ENCODE peak calls at places on chromosomes 2 and 18, in five cellular contexts. G is T-helper 17 cell, W is coronary artery, X is KBM-7, U is AG04450. V is an unnamed sample.

GRCh38 chr2:99808801-99809200 is 319.0 kb upstream of the REV1 start:
- DNase-seq in G (no peak), X (no peak), W (no peak), U (no peak), V (no peak)

GRCh38 chr2:52269696-52270485 is 1238.0 kb upstream of the NRXN1 start:
- DNase-seq in G (no peak), X (no peak), W (no peak), U (peak; percentile 18), V (no peak)

GRCh38 chr18:36096955-36097354 is 29.6 kb upstream of the RPRD1A start:
- DNase-seq in X (no peak), W (no peak), G (no peak), U (no peak), V (no peak)

GRCh38 chr18:75280427-75281280 is 70.1 kb downstream of the TSHZ1 start:
- DNase-seq in U (no peak), X (no peak), G (no peak), W (no peak), V (no peak)

GRCh38 chr2:62475172-62476011 is 30.6 kb downstream of the TMEM17 start:
- DNase-seq in G (no peak), X (peak; percentile 55), W (no peak), U (no peak), V (no peak)

GRCh38 chr2:96617012-96617411 is 21.1 kb downstream of the KANSL3 start:
- DNase-seq in U (no peak), X (no peak), G (no peak), W (no peak), V (no peak)

GRCh38 chr2:228689049-228689448 is 507.6 kb upstream of the SPHKAP start:
- DNase-seq in W (no peak), G (no peak), X (peak; percentile 2), U (no peak), V (no peak)

GRCh38 chr2:240595381-240596079 is 9.0 kb downstream of the CAPN10 start:
- DNase-seq in G (peak; percentile 7), U (no peak), X (peak; percentile 72), W (no peak), V (peak; percentile 71)

GRCh38 chr18:22343613-22344012 is 74.1 kb downstream of the CTAGE1 start:
- DNase-seq in X (no peak), W (no peak), G (no peak), U (no peak), V (no peak)

GRCh38 chr2:179454443-179455218 is 190.0 kb upstream of the SESTD1 start:
- DNase-seq in G (no peak), U (peak; percentile 87), X (no peak), W (no peak), V (no peak)

GRCh38 chr2:161090401-161090800 is 69.8 kb upstream of the TANK start:
- DNase-seq in W (no peak), G (no peak), X (peak; percentile 26), U (no peak), V (no peak)

GRCh38 chr2:11245322-11245721 is 90.1 kb downstream of the SLC66A3 start:
- DNase-seq in U (no peak), G (no peak), X (no peak), W (no peak), V (no peak)

GRCh38 chr2:21633531-21634310 is 510.0 kb downstream of the TDRD15 start:
- DNase-seq in W (no peak), U (no peak), X (no peak), G (no peak), V (no peak)

GRCh38 chr2:195319548-195320415 is 337.2 kb upstream of the SLC39A10 start:
- DNase-seq in G (no peak), U (no peak), X (no peak), W (no peak), V (no peak)

GRCh38 chr2:86791574-86791973 is 861 bp upstream of the CD8A start:
- DNase-seq in U (no peak), X (no peak), W (no peak), G (no peak), V (no peak)

GRCh38 chr2:98448441-98449145 is 3.9 kb downstream of the INPP4A start:
- DNase-seq in G (no peak), W (no peak), X (peak; percentile 27), U (no peak), V (no peak)

GRCh38 chr2:60811491-60812370 is 55.7 kb downstream of the PAPOLG start:
- DNase-seq in G (no peak), U (no peak), X (no peak), W (no peak), V (peak; percentile 26)

GRCh38 chr2:207819021-207819687 is 49.4 kb upstream of the FZD5 start:
- DNase-seq in X (no peak), U (no peak), G (no peak), W (no peak), V (no peak)

GRCh38 chr18:58309099-58309498 is 265.1 kb downstream of the NEDD4L start:
- DNase-seq in U (no peak), W (no peak), G (no peak), X (no peak), V (no peak)

GRCh38 chr18:29188760-29189159 is 1011.8 kb upstream of the CDH2 start:
- DNase-seq in G (no peak), U (no peak), X (no peak), W (no peak), V (no peak)

GRCh38 chr18:46414863-46415262 is 242.2 kb downstream of the LOXHD1 start:
- DNase-seq in X (no peak), U (no peak), G (no peak), W (no peak), V (no peak)

GRCh38 chr2:206442854-206443734 is at the start of gene ADAM23:
- DNase-seq in U (no peak), G (peak; percentile 40), W (no peak), X (peak; percentile 6), V (peak; percentile 85)

GRCh38 chr2:36371070-36371962 is 15.7 kb downstream of the CRIM1 start:
- DNase-seq in W (no peak), X (no peak), U (no peak), G (no peak), V (no peak)

GRCh38 chr2:240214790-240215675 is 74.6 kb upstream of the OTOS start:
- DNase-seq in X (no peak), W (no peak), U (no peak), G (no peak), V (peak; percentile 73)

GRCh38 chr2:23320058-23320457 is 64.9 kb upstream of the KLHL29 start:
- DNase-seq in W (no peak), U (no peak), G (no peak), X (peak; percentile 49), V (no peak)

GRCh38 chr2:235312571-235312970 is 181.3 kb upstream of the AGAP1 start:
- DNase-seq in U (no peak), G (no peak), X (no peak), W (no peak), V (no peak)

GRCh38 chr2:14941151-14941631 is 308.7 kb downstream of the LRATD1 start:
- DNase-seq in X (no peak), G (no peak), U (peak; percentile 8), W (no peak), V (no peak)

GRCh38 chr18:75811156-75811555 is 383.7 kb upstream of the SMIM21 start:
- DNase-seq in W (no peak), U (no peak), G (no peak), X (no peak), V (no peak)

GRCh38 chr18:75053028-75053624 is 155.8 kb downstream of the PTGR3 start:
- DNase-seq in U (no peak), G (no peak), W (no peak), X (no peak), V (no peak)

GRCh38 chr2:95539836-95540235 is 52.0 kb upstream of the TRIM43 start:
- DNase-seq in G (no peak), W (no peak), X (no peak), U (no peak), V (no peak)

GRCh38 chr2:183963609-183964008 is 634.7 kb upstream of the ZNF804A start:
- DNase-seq in U (no peak), W (no peak), X (no peak), G (no peak), V (no peak)

GRCh38 chr2:209260281-209260680 is 163.6 kb upstream of the MAP2 start:
- DNase-seq in U (no peak), W (no peak), G (no peak), X (no peak), V (no peak)

GRCh38 chr18:875912-876311 is 28.8 kb upstream of the ADCYAP1 start:
- DNase-seq in U (no peak), W (no peak), G (no peak), X (no peak), V (no peak)

GRCh38 chr2:45391866-45392265 is 219.2 kb downstream of the SRBD1 start:
- DNase-seq in G (no peak), U (no peak), X (no peak), W (no peak), V (no peak)

GRCh38 chr2:47354013-47354816 is 48.7 kb upstream of the MSH2 start:
- DNase-seq in U (no peak), X (no peak), W (no peak), G (no peak), V (no peak)

GRCh38 chr18:11719050-11719449 is 30.0 kb downstream of the GNAL start:
- DNase-seq in X (no peak), W (no peak), G (no peak), U (no peak), V (no peak)

GRCh38 chr2:55063226-55063625 is 13.0 kb upstream of the RTN4 start:
- DNase-seq in W (no peak), G (peak; percentile 16), U (no peak), X (no peak), V (no peak)

GRCh38 chr2:147538088-147538487 is 306.7 kb upstream of the ACVR2A start:
- DNase-seq in W (no peak), X (no peak), G (no peak), U (no peak), V (no peak)